ENCODE peak calls at places on chromosomes 7 and 10, in eight cellular contexts. R, A, I, H, M, C, L and N are unnamed samples.

GRCh38 chr7:148304456-148304855 is 286.1 kb upstream of the C7orf33 start:
- ATAC-seq in R (peak; percentile 8), A (peak; percentile 26), I (peak; percentile 93), H (no peak), M (peak; percentile 23), C (no peak), L (no peak), N (no peak)

GRCh38 chr10:103512591-103513382 is 19.3 kb downstream of the NEURL1 start:
- ATAC-seq in R (no peak), A (no peak), I (no peak), H (no peak), M (peak; percentile 78), C (no peak), L (no peak), N (peak; percentile 36)

GRCh38 chr10:89891006-89891405 is 189.6 kb downstream of the KIF20B start:
- ATAC-seq in R (no peak), A (no peak), I (no peak), H (no peak), M (no peak), C (no peak), L (no peak), N (no peak)

GRCh38 chr7:38368191-38368605 is 94.8 kb upstream of the TARP start:
- ATAC-seq in R (peak; percentile 89), A (peak; percentile 70), I (peak; percentile 59), H (peak; percentile 61), M (peak; percentile 83), C (no peak), L (peak; percentile 70), N (peak; percentile 46)

GRCh38 chr10:97400665-97401454 is at the start of gene RRP12:
- ATAC-seq in R (peak; percentile 91), A (peak; percentile 99), I (peak; percentile 99), H (peak; percentile 97), M (peak; percentile 96), C (peak; percentile 95), L (peak; percentile 98), N (peak; percentile 97)

GRCh38 chr10:21519981-21520436 is 5.5 kb downstream of the SKIDA1 start:
- ATAC-seq in R (peak; percentile 31), A (peak; percentile 55), I (no peak), H (no peak), M (no peak), C (no peak), L (peak; percentile 45), N (no peak)

GRCh38 chr7:33764752-33765451 is 140.4 kb upstream of the BMPER start:
- ATAC-seq in R (no peak), A (no peak), I (no peak), H (peak; percentile 33), M (peak; percentile 46), C (no peak), L (no peak), N (peak; percentile 37)

GRCh38 chr7:23183279-23184012 is 1.6 kb downstream of the NUP42 start:
- ATAC-seq in R (no peak), A (no peak), I (no peak), H (no peak), M (no peak), C (no peak), L (no peak), N (no peak)

GRCh38 chr7:96484091-96484490 is 162.2 kb upstream of the SLC25A13 start:
- ATAC-seq in R (no peak), A (peak; percentile 30), I (no peak), H (no peak), M (no peak), C (no peak), L (no peak), N (no peak)

GRCh38 chr10:123897146-123897545 is 5.5 kb upstream of the CPXM2 start:
- ATAC-seq in R (no peak), A (no peak), I (no peak), H (no peak), M (no peak), C (no peak), L (no peak), N (no peak)

GRCh38 chr10:44647877-44648542 is 263.1 kb upstream of the CXCL12 start:
- ATAC-seq in R (no peak), A (no peak), I (no peak), H (peak; percentile 72), M (no peak), C (no peak), L (no peak), N (no peak)

GRCh38 chr7:131302876-131303707 is 24.6 kb upstream of the MKLN1 start:
- ATAC-seq in R (peak; percentile 83), A (peak; percentile 49), I (peak; percentile 67), H (peak; percentile 39), M (peak; percentile 77), C (peak; percentile 57), L (no peak), N (no peak)

GRCh38 chr7:140297192-140297591 is 101.1 kb downstream of the SLC37A3 start:
- ATAC-seq in R (no peak), A (no peak), I (no peak), H (no peak), M (no peak), C (no peak), L (no peak), N (no peak)

GRCh38 chr7:43735802-43736603 is 6.7 kb upstream of the COA1 start:
- ATAC-seq in R (no peak), A (peak; percentile 95), I (peak; percentile 85), H (no peak), M (no peak), C (no peak), L (peak; percentile 91), N (no peak)

GRCh38 chr7:128103498-128104108 is 72.4 kb upstream of the LRRC4 start:
- ATAC-seq in R (peak; percentile 4), A (peak; percentile 35), I (peak; percentile 58), H (peak; percentile 67), M (peak; percentile 35), C (peak; percentile 43), L (peak; percentile 9), N (peak; percentile 33)

GRCh38 chr7:77482015-77482414 is 55.1 kb upstream of the PTPN12 start:
- ATAC-seq in R (no peak), A (no peak), I (no peak), H (no peak), M (peak; percentile 93), C (no peak), L (no peak), N (no peak)

GRCh38 chr7:30596043-30596641 is 1.5 kb downstream of the GARS1 start:
- ATAC-seq in R (peak; percentile 36), A (no peak), I (no peak), H (no peak), M (no peak), C (no peak), L (no peak), N (no peak)

GRCh38 chr10:44865289-44865671 is 45.9 kb upstream of the TMEM72 start:
- ATAC-seq in R (peak; percentile 22), A (no peak), I (no peak), H (peak; percentile 42), M (peak; percentile 15), C (peak; percentile 31), L (no peak), N (peak; percentile 42)

GRCh38 chr7:133712544-133712943 is 414.6 kb upstream of the LRGUK start:
- ATAC-seq in R (no peak), A (no peak), I (no peak), H (no peak), M (no peak), C (no peak), L (no peak), N (no peak)

GRCh38 chr7:18626717-18627116 is 131.2 kb downstream of the HDAC9 start:
- ATAC-seq in R (no peak), A (no peak), I (no peak), H (no peak), M (no peak), C (no peak), L (no peak), N (no peak)

GRCh38 chr7:148686312-148686937 is 12.3 kb upstream of the CUL1 start:
- ATAC-seq in R (no peak), A (no peak), I (no peak), H (no peak), M (no peak), C (no peak), L (no peak), N (no peak)